ENCODE peak calls at places on chromosome 21, in ten cellular contexts. One of them, this sample, is unnamed.

GRCh38 chr21:41566500-41567014 is 58.6 kb upstream of the TMPRSS2 start:
- DNase-seq in fibroblast of gingiva: no peak
- DNase-seq in lower lobe of right lung: no peak
- DNase-seq in progenitor cell of endocrine pancreas: no peak
- DNase-seq in mammary epithelial cell: no peak
- DNase-seq in hepatic stellate cell: no peak
- DNase-seq in KBM-7: no peak
- DNase-seq in A172: no peak
- DNase-seq in stimulated activated CD4-positive, alpha-beta T cell treated with anti-CD3 and anti-CD28 coated beads, TNF-alpha, amount 100 ng/mL, for 24 hours: no peak
- DNase-seq in fibroblast of mammary gland: no peak
- DNase-seq in this sample: no peak

GRCh38 chr21:38170705-38171682 is 85.8 kb upstream of the KCNJ15 start:
- DNase-seq in fibroblast of gingiva: no peak
- DNase-seq in lower lobe of right lung: no peak
- DNase-seq in progenitor cell of endocrine pancreas: no peak
- DNase-seq in mammary epithelial cell: no peak
- DNase-seq in hepatic stellate cell: no peak
- DNase-seq in KBM-7: no peak
- DNase-seq in A172: peak; percentile 38
- DNase-seq in stimulated activated CD4-positive, alpha-beta T cell treated with anti-CD3 and anti-CD28 coated beads, TNF-alpha, amount 100 ng/mL, for 24 hours: no peak
- DNase-seq in fibroblast of mammary gland: peak; percentile 44
- DNase-seq in this sample: no peak

GRCh38 chr21:45534591-45535331 is 7.5 kb downstream of the SLC19A1 start:
- DNase-seq in fibroblast of gingiva: no peak
- DNase-seq in lower lobe of right lung: peak; percentile 76
- DNase-seq in progenitor cell of endocrine pancreas: no peak
- DNase-seq in mammary epithelial cell: no peak
- DNase-seq in hepatic stellate cell: no peak
- DNase-seq in KBM-7: peak; percentile 55
- DNase-seq in A172: no peak
- DNase-seq in stimulated activated CD4-positive, alpha-beta T cell treated with anti-CD3 and anti-CD28 coated beads, TNF-alpha, amount 100 ng/mL, for 24 hours: no peak
- DNase-seq in fibroblast of mammary gland: no peak
- DNase-seq in this sample: no peak

GRCh38 chr21:22885614-22886013 is 1887.4 kb downstream of the NCAM2 start:
- DNase-seq in fibroblast of gingiva: no peak
- DNase-seq in lower lobe of right lung: no peak
- DNase-seq in progenitor cell of endocrine pancreas: no peak
- DNase-seq in mammary epithelial cell: no peak
- DNase-seq in hepatic stellate cell: no peak
- DNase-seq in KBM-7: no peak
- DNase-seq in A172: no peak
- DNase-seq in stimulated activated CD4-positive, alpha-beta T cell treated with anti-CD3 and anti-CD28 coated beads, TNF-alpha, amount 100 ng/mL, for 24 hours: no peak
- DNase-seq in fibroblast of mammary gland: no peak
- DNase-seq in this sample: no peak

GRCh38 chr21:43866233-43866632 is 1.2 kb downstream of the AGPAT3 start:
- DNase-seq in fibroblast of gingiva: peak; percentile 74
- DNase-seq in lower lobe of right lung: no peak
- DNase-seq in progenitor cell of endocrine pancreas: no peak
- DNase-seq in mammary epithelial cell: peak; percentile 29
- DNase-seq in hepatic stellate cell: peak; percentile 68
- DNase-seq in KBM-7: peak; percentile 20
- DNase-seq in A172: peak; percentile 26
- DNase-seq in stimulated activated CD4-positive, alpha-beta T cell treated with anti-CD3 and anti-CD28 coated beads, TNF-alpha, amount 100 ng/mL, for 24 hours: peak; percentile 39
- DNase-seq in fibroblast of mammary gland: peak; percentile 59
- DNase-seq in this sample: no peak

GRCh38 chr21:43271452-43272020 is 102.7 kb downstream of the CRYAA start:
- DNase-seq in fibroblast of gingiva: no peak
- DNase-seq in lower lobe of right lung: peak; percentile 16
- DNase-seq in progenitor cell of endocrine pancreas: no peak
- DNase-seq in mammary epithelial cell: no peak
- DNase-seq in hepatic stellate cell: no peak
- DNase-seq in KBM-7: no peak
- DNase-seq in A172: no peak
- DNase-seq in stimulated activated CD4-positive, alpha-beta T cell treated with anti-CD3 and anti-CD28 coated beads, TNF-alpha, amount 100 ng/mL, for 24 hours: no peak
- DNase-seq in fibroblast of mammary gland: no peak
- DNase-seq in this sample: no peak

GRCh38 chr21:25809013-25809412 is 74.2 kb downstream of the GABPA start:
- DNase-seq in fibroblast of gingiva: no peak
- DNase-seq in lower lobe of right lung: no peak
- DNase-seq in progenitor cell of endocrine pancreas: no peak
- DNase-seq in mammary epithelial cell: peak; percentile 81
- DNase-seq in hepatic stellate cell: peak; percentile 8
- DNase-seq in KBM-7: no peak
- DNase-seq in A172: peak; percentile 18
- DNase-seq in stimulated activated CD4-positive, alpha-beta T cell treated with anti-CD3 and anti-CD28 coated beads, TNF-alpha, amount 100 ng/mL, for 24 hours: no peak
- DNase-seq in fibroblast of mammary gland: peak; percentile 11
- DNase-seq in this sample: no peak

GRCh38 chr21:45453308-45453950 is 48.5 kb downstream of the COL18A1 start:
- DNase-seq in fibroblast of gingiva: no peak
- DNase-seq in lower lobe of right lung: no peak
- DNase-seq in progenitor cell of endocrine pancreas: no peak
- DNase-seq in mammary epithelial cell: no peak
- DNase-seq in hepatic stellate cell: no peak
- DNase-seq in KBM-7: no peak
- DNase-seq in A172: no peak
- DNase-seq in stimulated activated CD4-positive, alpha-beta T cell treated with anti-CD3 and anti-CD28 coated beads, TNF-alpha, amount 100 ng/mL, for 24 hours: no peak
- DNase-seq in fibroblast of mammary gland: no peak
- DNase-seq in this sample: no peak

GRCh38 chr21:14545906-14546480 is at the start of gene SAMSN1:
- DNase-seq in fibroblast of gingiva: no peak
- DNase-seq in lower lobe of right lung: peak; percentile 64
- DNase-seq in progenitor cell of endocrine pancreas: no peak
- DNase-seq in mammary epithelial cell: no peak
- DNase-seq in hepatic stellate cell: no peak
- DNase-seq in KBM-7: peak; percentile 93
- DNase-seq in A172: no peak
- DNase-seq in stimulated activated CD4-positive, alpha-beta T cell treated with anti-CD3 and anti-CD28 coated beads, TNF-alpha, amount 100 ng/mL, for 24 hours: peak; percentile 35
- DNase-seq in fibroblast of mammary gland: no peak
- DNase-seq in this sample: no peak

GRCh38 chr21:42540396-42540795 is 26.7 kb downstream of the SLC37A1 start:
- DNase-seq in fibroblast of gingiva: no peak
- DNase-seq in lower lobe of right lung: no peak
- DNase-seq in progenitor cell of endocrine pancreas: no peak
- DNase-seq in mammary epithelial cell: no peak
- DNase-seq in hepatic stellate cell: no peak
- DNase-seq in KBM-7: no peak
- DNase-seq in A172: no peak
- DNase-seq in stimulated activated CD4-positive, alpha-beta T cell treated with anti-CD3 and anti-CD28 coated beads, TNF-alpha, amount 100 ng/mL, for 24 hours: no peak
- DNase-seq in fibroblast of mammary gland: no peak
- DNase-seq in this sample: no peak

GRCh38 chr21:18608226-18608625 is 204.6 kb upstream of the TMPRSS15 start:
- DNase-seq in fibroblast of gingiva: no peak
- DNase-seq in lower lobe of right lung: no peak
- DNase-seq in progenitor cell of endocrine pancreas: no peak
- DNase-seq in mammary epithelial cell: no peak
- DNase-seq in hepatic stellate cell: no peak
- DNase-seq in KBM-7: no peak
- DNase-seq in A172: no peak
- DNase-seq in stimulated activated CD4-positive, alpha-beta T cell treated with anti-CD3 and anti-CD28 coated beads, TNF-alpha, amount 100 ng/mL, for 24 hours: no peak
- DNase-seq in fibroblast of mammary gland: no peak
- DNase-seq in this sample: no peak

GRCh38 chr21:33302796-33303195 is 22.0 kb upstream of the IFNAR1 start:
- DNase-seq in fibroblast of gingiva: no peak
- DNase-seq in lower lobe of right lung: no peak
- DNase-seq in progenitor cell of endocrine pancreas: no peak
- DNase-seq in mammary epithelial cell: no peak
- DNase-seq in hepatic stellate cell: no peak
- DNase-seq in KBM-7: no peak
- DNase-seq in A172: no peak
- DNase-seq in stimulated activated CD4-positive, alpha-beta T cell treated with anti-CD3 and anti-CD28 coated beads, TNF-alpha, amount 100 ng/mL, for 24 hours: no peak
- DNase-seq in fibroblast of mammary gland: no peak
- DNase-seq in this sample: no peak

GRCh38 chr21:28798798-28799197 is 193.9 kb downstream of the LTN1 start:
- DNase-seq in fibroblast of gingiva: peak; percentile 93
- DNase-seq in lower lobe of right lung: no peak
- DNase-seq in progenitor cell of endocrine pancreas: no peak
- DNase-seq in mammary epithelial cell: no peak
- DNase-seq in hepatic stellate cell: no peak
- DNase-seq in KBM-7: no peak
- DNase-seq in A172: no peak
- DNase-seq in stimulated activated CD4-positive, alpha-beta T cell treated with anti-CD3 and anti-CD28 coated beads, TNF-alpha, amount 100 ng/mL, for 24 hours: no peak
- DNase-seq in fibroblast of mammary gland: peak; percentile 34
- DNase-seq in this sample: no peak

GRCh38 chr21:36027352-36027751 is 33.0 kb downstream of the SETD4 start:
- DNase-seq in fibroblast of gingiva: no peak
- DNase-seq in lower lobe of right lung: no peak
- DNase-seq in progenitor cell of endocrine pancreas: no peak
- DNase-seq in mammary epithelial cell: peak; percentile 33
- DNase-seq in hepatic stellate cell: peak; percentile 49
- DNase-seq in KBM-7: no peak
- DNase-seq in A172: no peak
- DNase-seq in stimulated activated CD4-positive, alpha-beta T cell treated with anti-CD3 and anti-CD28 coated beads, TNF-alpha, amount 100 ng/mL, for 24 hours: no peak
- DNase-seq in fibroblast of mammary gland: peak; percentile 79
- DNase-seq in this sample: no peak

GRCh38 chr21:39452207-39452964 is 616 bp downstream of the SH3BGR start:
- DNase-seq in fibroblast of gingiva: peak; percentile 52
- DNase-seq in lower lobe of right lung: no peak
- DNase-seq in progenitor cell of endocrine pancreas: no peak
- DNase-seq in mammary epithelial cell: peak; percentile 14
- DNase-seq in hepatic stellate cell: no peak
- DNase-seq in KBM-7: no peak
- DNase-seq in A172: no peak
- DNase-seq in stimulated activated CD4-positive, alpha-beta T cell treated with anti-CD3 and anti-CD28 coated beads, TNF-alpha, amount 100 ng/mL, for 24 hours: no peak
- DNase-seq in fibroblast of mammary gland: peak; percentile 48
- DNase-seq in this sample: peak; percentile 49

GRCh38 chr21:26572668-26573381 is at the start of gene CYYR1:
- DNase-seq in fibroblast of gingiva: peak; percentile 14
- DNase-seq in lower lobe of right lung: peak; percentile 48
- DNase-seq in progenitor cell of endocrine pancreas: peak; percentile 56
- DNase-seq in mammary epithelial cell: peak; percentile 22
- DNase-seq in hepatic stellate cell: no peak
- DNase-seq in KBM-7: no peak
- DNase-seq in A172: no peak
- DNase-seq in stimulated activated CD4-positive, alpha-beta T cell treated with anti-CD3 and anti-CD28 coated beads, TNF-alpha, amount 100 ng/mL, for 24 hours: no peak
- DNase-seq in fibroblast of mammary gland: no peak
- DNase-seq in this sample: no peak

GRCh38 chr21:42581676-42582371 is 68.2 kb downstream of the SLC37A1 start:
- DNase-seq in fibroblast of gingiva: no peak
- DNase-seq in lower lobe of right lung: no peak
- DNase-seq in progenitor cell of endocrine pancreas: no peak
- DNase-seq in mammary epithelial cell: no peak
- DNase-seq in hepatic stellate cell: no peak
- DNase-seq in KBM-7: no peak
- DNase-seq in A172: no peak
- DNase-seq in stimulated activated CD4-positive, alpha-beta T cell treated with anti-CD3 and anti-CD28 coated beads, TNF-alpha, amount 100 ng/mL, for 24 hours: no peak
- DNase-seq in fibroblast of mammary gland: no peak
- DNase-seq in this sample: no peak